ENCODE peak calls at places on chromosomes 7 and 10, in six cellular contexts. B is activated CD4-positive, alpha-beta T cell treated with anti-CD3 and anti-CD28 coated beads, Interleukin-2, amount 50 U/mL, for 24 hours; A is SW480; H is stimulated activated naive CD4-positive, alpha-beta T cell; G is stimulated activated CD4-positive, alpha-beta T cell treated with anti-CD3 and anti-CD28 coated beads, TNF-alpha, amount 100 ng/mL, for 4 hours; J is natural killer cell. Q is an unnamed sample.

GRCh38 chr7:152849128-152849527 is 89.6 kb downstream of the ACTR3B start:
- DNase-seq in B (no peak), A (no peak), H (no peak), G (no peak), J (no peak), Q (no peak)

GRCh38 chr10:100053686-100054460 is 27.8 kb downstream of the CPN1 start:
- DNase-seq in B (no peak), A (no peak), H (no peak), G (no peak), J (no peak), Q (no peak)

GRCh38 chr10:52526251-52526823 is 212.3 kb downstream of the DKK1 start:
- DNase-seq in B (no peak), A (no peak), H (no peak), G (no peak), J (no peak), Q (no peak)

GRCh38 chr10:13970231-13970966 is 360.3 kb downstream of the FRMD4A start:
- DNase-seq in B (no peak), A (no peak), H (no peak), G (no peak), J (no peak), Q (no peak)

GRCh38 chr10:31765546-31765945 is 163.1 kb downstream of the ARHGAP12 start:
- DNase-seq in B (no peak), A (no peak), H (no peak), G (no peak), J (no peak), Q (no peak)

GRCh38 chr10:30182191-30183075 is 123.0 kb upstream of the JCAD start:
- DNase-seq in B (no peak), A (peak), H (no peak), G (no peak), J (no peak), Q (no peak)

GRCh38 chr10:3151889-3152565 is 20.6 kb downstream of the PITRM1 start:
- DNase-seq in B (no peak), A (no peak), H (no peak), G (no peak), J (no peak), Q (no peak)

GRCh38 chr10:30151581-30152389 is 92.4 kb upstream of the JCAD start:
- DNase-seq in B (no peak), A (peak), H (no peak), G (no peak), J (no peak), Q (peak)

GRCh38 chr7:132817844-132818427 is 241.7 kb upstream of the PLXNA4 start:
- DNase-seq in B (no peak), A (no peak), H (no peak), G (no peak), J (no peak), Q (no peak)

GRCh38 chr10:101303087-101303753 is 50.7 kb upstream of the BTRC start:
- DNase-seq in B (no peak), A (no peak), H (no peak), G (no peak), J (no peak), Q (no peak)

GRCh38 chr7:36167403-36168050 is 14.5 kb downstream of the EEPD1 start:
- DNase-seq in B (no peak), A (no peak), H (no peak), G (no peak), J (no peak), Q (no peak)

GRCh38 chr7:116557901-116558300 is 33.1 kb downstream of the CAV1 start:
- DNase-seq in B (no peak), A (no peak), H (no peak), G (no peak), J (no peak), Q (no peak)

GRCh38 chr7:157622408-157623221 is 285.8 kb downstream of the DNAJB6 start:
- DNase-seq in B (no peak), A (no peak), H (no peak), G (no peak), J (no peak), Q (no peak)

GRCh38 chr7:131600578-131600977 is 44.1 kb upstream of the PODXL start:
- DNase-seq in B (no peak), A (no peak), H (no peak), G (no peak), J (no peak), Q (no peak)

GRCh38 chr10:117074621-117075020 is 63.4 kb downstream of the VAX1 start:
- DNase-seq in B (no peak), A (peak), H (no peak), G (no peak), J (no peak), Q (no peak)

GRCh38 chr7:74598558-74598957 is 59.0 kb upstream of the GTF2I start:
- DNase-seq in B (no peak), A (peak), H (no peak), G (no peak), J (no peak), Q (no peak)

GRCh38 chr7:27442446-27442845 is 199.8 kb downstream of the EVX1 start:
- DNase-seq in B (no peak), A (peak), H (no peak), G (no peak), J (no peak), Q (no peak)

GRCh38 chr7:121431996-121432395 is 35.9 kb upstream of the FAM3C start:
- DNase-seq in B (no peak), A (no peak), H (no peak), G (no peak), J (no peak), Q (no peak)

GRCh38 chr10:118827466-118828155 is 72.8 kb upstream of the CACUL1 start:
- DNase-seq in B (no peak), A (no peak), H (no peak), G (no peak), J (no peak), Q (no peak)

GRCh38 chr10:119488675-119489074 is 53.8 kb downstream of the RGS10 start:
- DNase-seq in B (no peak), A (no peak), H (no peak), G (no peak), J (no peak), Q (no peak)

GRCh38 chr10:32970910-32971309 is 12.9 kb upstream of the ITGB1 start:
- DNase-seq in B (no peak), A (no peak), H (no peak), G (no peak), J (no peak), Q (no peak)

GRCh38 chr10:74432841-74433594 is 282.0 kb downstream of the ADK start:
- DNase-seq in B (no peak), A (no peak), H (no peak), G (no peak), J (no peak), Q (no peak)

GRCh38 chr7:151461096-151461941 is 21.4 kb upstream of the CRYGN start:
- DNase-seq in B (no peak), A (peak), H (no peak), G (no peak), J (no peak), Q (no peak)

GRCh38 chr10:78980354-78980753 is 88.4 kb upstream of the ZMIZ1 start:
- DNase-seq in B (no peak), A (no peak), H (no peak), G (no peak), J (no peak), Q (no peak)

GRCh38 chr10:3783721-3784432 is 1.1 kb downstream of the KLF6 start:
- DNase-seq in B (no peak), A (peak), H (peak), G (no peak), J (no peak), Q (peak)

GRCh38 chr7:11192506-11192905 is 218.8 kb downstream of the PHF14 start:
- DNase-seq in B (no peak), A (no peak), H (no peak), G (no peak), J (no peak), Q (no peak)

GRCh38 chr10:48973065-48973464 is 33.4 kb upstream of the LRRC18 start:
- DNase-seq in B (no peak), A (no peak), H (no peak), G (no peak), J (no peak), Q (no peak)

GRCh38 chr7:12386237-12386839 is 17.3 kb downstream of the VWDE start:
- DNase-seq in B (no peak), A (no peak), H (no peak), G (no peak), J (no peak), Q (no peak)

GRCh38 chr7:20218261-20218660 is 1.1 kb upstream of the MACC1 start:
- DNase-seq in B (no peak), A (peak), H (no peak), G (no peak), J (no peak), Q (no peak)

GRCh38 chr10:79547973-79548372 is 12.2 kb downstream of the SFTPA2 start:
- DNase-seq in B (no peak), A (no peak), H (no peak), G (no peak), J (no peak), Q (no peak)

GRCh38 chr10:61263561-61263960 is 189.6 kb downstream of the TMEM26 start:
- DNase-seq in B (no peak), A (no peak), H (no peak), G (no peak), J (no peak), Q (no peak)

GRCh38 chr10:54903770-54904169 is 102.7 kb upstream of the PCDH15 start:
- DNase-seq in B (no peak), A (no peak), H (no peak), G (no peak), J (no peak), Q (no peak)

GRCh38 chr10:7397049-7397448 is 13.8 kb downstream of the SFMBT2 start:
- DNase-seq in B (no peak), A (no peak), H (no peak), G (no peak), J (no peak), Q (no peak)

GRCh38 chr7:3495530-3495929 is 194.5 kb downstream of the SDK1 start:
- DNase-seq in B (no peak), A (no peak), H (no peak), G (no peak), J (no peak), Q (no peak)

GRCh38 chr7:151076863-151077704 is 3.5 kb downstream of the FASTK start:
- DNase-seq in B (no peak), A (no peak), H (no peak), G (no peak), J (no peak), Q (no peak)

GRCh38 chr7:2709553-2710165 is 21.7 kb downstream of the AMZ1 start:
- DNase-seq in B (peak), A (peak), H (peak), G (peak), J (peak), Q (peak)

GRCh38 chr7:24971333-24972165 is 8.4 kb downstream of the OSBPL3 start:
- DNase-seq in B (no peak), A (peak), H (no peak), G (no peak), J (no peak), Q (no peak)

GRCh38 chr10:130568246-130568645 is 432.1 kb downstream of the GLRX3 start:
- DNase-seq in B (no peak), A (no peak), H (no peak), G (no peak), J (no peak), Q (no peak)

GRCh38 chr10:74514322-74514721 is 312.1 kb upstream of the KAT6B start:
- DNase-seq in B (no peak), A (no peak), H (no peak), G (no peak), J (no peak), Q (no peak)

Q was measured in Right ventricle myocardium superior.